ENCODE peak calls at places on chromosomes 6 and 20, in eight cellular contexts. Q, E, Y, S, Z, R, U and X are unnamed samples.

GRCh38 chr6:85552652-85553051 is 41.0 kb downstream of the SNX14 start:
- DNase-seq in Y (no peak), R (no peak), E (no peak), U (no peak), S (no peak), Z (no peak), Q (no peak), X (no peak)

GRCh38 chr6:158648682-158649131 is 1.1 kb upstream of the SYTL3 start:
- DNase-seq in Q (peak; percentile 98), R (no peak), Y (no peak), S (peak; percentile 93), U (no peak), Z (peak; percentile 86), E (peak; percentile 87), X (no peak)

GRCh38 chr6:132812756-132813172 is 1.6 kb upstream of the RPS12 start:
- DNase-seq in S (no peak), Y (no peak), E (peak; percentile 58), R (no peak), U (no peak), Q (no peak), Z (no peak), X (no peak)

GRCh38 chr6:156582509-156582992 is 194.6 kb upstream of the ARID1B start:
- DNase-seq in E (no peak), Y (no peak), Z (no peak), U (no peak), R (peak; percentile 75), S (no peak), Q (no peak), X (no peak)

GRCh38 chr6:157253699-157254098 is 69.6 kb downstream of the TMEM242 start:
- DNase-seq in E (no peak), Z (no peak), Y (no peak), U (no peak), S (no peak), R (no peak), Q (no peak), X (no peak)

GRCh38 chr6:3841711-3842565 is 7.2 kb upstream of the FAM50B start:
- DNase-seq in U (no peak), Q (peak; percentile 95), Z (no peak), E (no peak), Y (no peak), S (peak; percentile 61), R (no peak), X (no peak)

GRCh38 chr6:20126789-20127653 is 85.2 kb downstream of the MBOAT1 start:
- DNase-seq in Y (peak; percentile 86), U (peak; percentile 60), Z (peak; percentile 57), E (peak; percentile 48), S (peak; percentile 44), R (peak; percentile 88), Q (peak; percentile 67), X (peak; percentile 33)

GRCh38 chr20:40815156-40816038 is 126.4 kb upstream of the MAFB start:
- DNase-seq in S (no peak), Z (no peak), R (no peak), Y (no peak), Q (no peak), E (no peak), U (no peak), X (no peak)

GRCh38 chr20:50393242-50393641 is 116.9 kb upstream of the PTPN1 start:
- DNase-seq in U (no peak), Z (no peak), Q (no peak), S (no peak), Y (no peak), E (no peak), R (no peak), X (no peak)

GRCh38 chr20:13581451-13581850 is 57.3 kb downstream of the TASP1 start:
- DNase-seq in R (no peak), Z (no peak), S (peak; percentile 2), U (no peak), Q (no peak), Y (no peak), E (no peak), X (no peak)

GRCh38 chr20:61434361-61434781 is 182.3 kb downstream of the CDH4 start:
- DNase-seq in U (no peak), E (no peak), S (no peak), Y (peak; percentile 46), Q (peak; percentile 4), R (no peak), Z (no peak), X (no peak)